ENCODE peak calls at places on chromosomes 7 and 10, in seven cellular contexts. M, X, B, D, Q, V and C are unnamed samples.

GRCh38 chr7:46651561-46652088 is 730.6 kb upstream of the IGFBP3 start:
- DNase-seq in Q (no peak), D (no peak), X (no peak), B (no peak), M (no peak), V (peak; percentile 74), C (no peak)

GRCh38 chr10:102624094-102624493 is 20.2 kb upstream of the TRIM8 start:
- DNase-seq in B (no peak), D (no peak), X (no peak), M (no peak), V (no peak), Q (no peak), C (no peak)

GRCh38 chr7:131327049-131327625 is 539 bp upstream of the MKLN1 start:
- DNase-seq in Q (peak; percentile 83), V (no peak), X (no peak), M (peak; percentile 91), B (no peak), D (peak; percentile 79), C (peak; percentile 57)

GRCh38 chr10:113369185-113369785 is 183.6 kb upstream of the HABP2 start:
- DNase-seq in V (no peak), Q (no peak), M (no peak), B (no peak), D (no peak), X (no peak), C (no peak)

GRCh38 chr10:27865221-27865635 is 119.6 kb upstream of the MKX start:
- DNase-seq in B (no peak), D (peak; percentile 23), V (no peak), M (no peak), X (no peak), Q (no peak), C (no peak)

GRCh38 chr10:22252801-22253577 is 35.2 kb upstream of the EBLN1 start:
- DNase-seq in D (no peak), V (peak; percentile 2), X (no peak), Q (peak; percentile 52), B (peak; percentile 32), M (peak; percentile 11), C (peak; percentile 51)

GRCh38 chr7:33862946-33863814 is 42.2 kb upstream of the BMPER start:
- DNase-seq in Q (no peak), X (no peak), B (no peak), M (no peak), V (no peak), D (no peak), C (no peak)

GRCh38 chr10:18157909-18158308 is 17.7 kb downstream of the CACNB2 start:
- DNase-seq in Q (no peak), V (no peak), B (no peak), X (no peak), M (no peak), D (peak; percentile 88), C (no peak)

GRCh38 chr10:31952066-31952465 is 23.4 kb upstream of the ARHGAP12 start:
- DNase-seq in M (no peak), Q (no peak), X (no peak), B (no peak), V (no peak), D (no peak), C (no peak)

GRCh38 chr7:130141858-130142653 is 63.1 kb downstream of the TMEM209 start:
- DNase-seq in B (no peak), Q (no peak), M (no peak), V (no peak), X (no peak), D (no peak), C (no peak)

DNA sequence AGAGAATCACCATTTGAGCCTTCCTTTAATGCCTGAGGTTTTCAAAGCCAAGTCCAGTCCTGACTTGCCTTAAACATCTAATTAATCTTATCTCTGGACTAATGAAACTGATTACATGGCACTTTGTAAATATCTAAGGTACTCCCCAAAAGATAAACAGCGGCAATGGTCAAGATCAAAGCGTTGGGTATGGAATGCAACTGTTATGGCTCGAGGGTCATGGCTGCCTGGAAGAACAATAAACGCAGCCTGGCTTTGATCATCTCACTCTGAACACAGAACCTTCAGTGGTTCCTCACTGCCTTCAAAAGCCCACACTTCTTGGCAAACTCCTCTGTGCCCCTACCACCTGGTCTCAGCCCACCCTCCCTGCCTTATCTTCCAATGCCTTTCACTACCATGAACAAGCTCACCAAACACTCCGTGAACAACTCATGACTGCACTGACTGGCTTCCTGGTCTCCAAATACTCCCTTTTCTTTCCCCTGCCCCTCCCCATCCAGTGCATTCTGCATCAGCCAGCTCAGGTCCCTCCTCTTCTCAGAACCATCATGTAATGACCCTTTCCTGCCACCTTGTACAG is 150.2 kb upstream of the NFE2L3 start:
- DNase-seq in M (no peak), B (no peak), X (no peak), V (no peak), Q (no peak), D (no peak), C (no peak)
- H2AK5ac ChIP-seq in M (no peak overlapping the region), B (no peak overlapping the region), X (no peak overlapping the region), V (no peak overlapping the region), Q (no peak overlapping the region), D (no peak overlapping the region), C (no peak overlapping the region)

DNA sequence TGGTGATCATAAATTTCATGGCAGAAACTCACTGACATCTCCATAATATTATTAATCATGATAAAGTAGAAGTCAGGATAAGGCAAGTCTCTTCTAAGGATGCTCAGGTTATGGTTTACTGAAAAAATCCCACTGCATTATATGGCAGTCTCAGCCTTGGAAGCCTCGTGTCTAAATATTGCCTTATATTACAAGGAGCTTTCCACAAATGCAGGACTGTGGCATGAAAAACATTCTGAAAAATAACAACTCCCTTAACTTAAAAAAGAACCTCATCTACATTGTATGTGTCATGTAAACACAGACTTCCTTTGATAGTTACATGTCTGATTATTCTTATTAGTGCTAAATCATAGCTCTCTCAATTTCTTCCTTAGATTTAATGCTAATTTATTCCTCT is 156.0 kb downstream of the KIF20B start:
- DNase-seq in V (no peak), B (no peak), M (peak; percentile 13), Q (no peak), D (peak; percentile 52), X (no peak), C (no peak)
- H2AK5ac ChIP-seq in V (no peak overlapping the region), B (no peak overlapping the region), M (no peak overlapping the region), Q (no peak overlapping the region), D (no peak overlapping the region), X (no peak overlapping the region), C (no peak overlapping the region)

GRCh38 chr10:96376483-96376882 is 17.7 kb upstream of the OPALIN start:
- DNase-seq in M (no peak), V (no peak), Q (no peak), X (no peak), D (no peak), B (no peak), C (no peak)

GRCh38 chr10:96377816-96378294 is 19.1 kb upstream of the OPALIN start:
- DNase-seq in Q (peak; percentile 23), M (no peak), B (no peak), X (no peak), D (no peak), V (no peak), C (no peak)

GRCh38 chr10:96374985-96375830 is 16.4 kb upstream of the OPALIN start:
- DNase-seq in M (peak; percentile 85), V (peak; percentile 98), B (peak; percentile 86), X (peak; percentile 80), Q (peak; percentile 93), D (peak; percentile 77), C (peak; percentile 92)

GRCh38 chr10:96374004-96374403 is 15.2 kb upstream of the OPALIN start:
- DNase-seq in B (no peak), Q (no peak), M (no peak), V (no peak), X (no peak), D (no peak), C (no peak)

GRCh38 chr10:96374639-96374984 is 15.8 kb upstream of the OPALIN start:
- DNase-seq in B (no peak), X (peak; percentile 13), D (no peak), V (no peak), M (no peak), Q (peak; percentile 60), C (peak; percentile 52)
- H2AK5ac ChIP-seq in B (no peak overlapping the region), X (no peak overlapping the region), D (no peak overlapping the region), V (no peak overlapping the region), M (no peak overlapping the region), Q (no peak overlapping the region), C (no peak overlapping the region)

DNA sequence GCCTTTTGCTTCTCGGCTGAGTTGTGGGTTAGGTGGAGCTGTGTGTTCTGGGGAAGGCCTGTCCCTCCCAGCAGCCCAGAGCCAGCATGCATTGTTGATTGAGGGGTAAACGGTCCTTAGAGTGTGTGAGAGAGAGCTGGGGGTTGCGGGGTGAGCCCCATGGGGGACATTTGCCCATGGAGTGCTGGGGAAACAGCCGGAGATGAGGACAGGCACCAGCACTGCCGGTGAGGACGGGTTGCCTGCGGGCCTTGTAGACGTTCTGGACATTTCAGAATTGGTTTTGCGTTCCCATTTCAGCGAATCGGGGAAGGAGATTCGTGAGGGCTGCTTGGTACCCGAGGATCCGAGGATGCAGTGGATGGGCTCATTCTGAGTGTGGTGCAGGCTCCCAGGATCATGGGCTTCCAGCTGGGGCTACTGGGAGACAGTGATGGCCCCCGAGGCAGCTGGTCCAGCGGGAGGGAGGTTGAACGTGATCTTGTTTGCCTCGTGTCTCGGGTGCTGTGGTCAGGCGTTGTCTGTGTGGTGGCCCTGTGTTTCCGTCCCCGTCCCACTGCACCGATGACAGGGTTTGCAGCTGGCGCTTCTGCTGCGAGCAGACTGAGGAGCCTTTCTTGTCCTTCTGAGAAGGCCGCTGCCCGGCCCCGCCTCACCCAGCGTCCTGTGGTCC is 113.9 kb downstream of the CYTH3 start:
- DNase-seq in X (no peak), Q (no peak), B (no peak), V (no peak), M (no peak), D (no peak), C (no peak)
- H2AK5ac ChIP-seq in X (no peak overlapping the region), Q (no peak overlapping the region), B (no peak overlapping the region), V (no peak overlapping the region), M (no peak overlapping the region), D (no peak overlapping the region), C (no peak overlapping the region)

GRCh38 chr10:69949770-69950169 is 102.9 kb upstream of the MACROH2A2 start:
- DNase-seq in Q (no peak), D (no peak), V (no peak), M (no peak), X (no peak), B (no peak), C (no peak)

GRCh38 chr10:69953851-69954250 is 98.8 kb upstream of the MACROH2A2 start:
- DNase-seq in Q (no peak), B (no peak), X (no peak), M (no peak), D (no peak), V (peak; percentile 33), C (no peak)

GRCh38 chr10:69952801-69953200 is 99.8 kb upstream of the MACROH2A2 start:
- DNase-seq in D (no peak), M (no peak), B (peak; percentile 66), V (no peak), Q (peak; percentile 69), X (peak; percentile 33), C (no peak)

GRCh38 chr10:69951658-69952057 is 101.0 kb upstream of the MACROH2A2 start:
- DNase-seq in M (no peak), V (no peak), B (no peak), Q (no peak), D (no peak), X (no peak), C (no peak)

GRCh38 chr10:69952069-69952800 is 100.4 kb upstream of the MACROH2A2 start:
- DNase-seq in X (no peak), V (no peak), D (no peak), M (no peak), B (no peak), Q (no peak), C (no peak)
- H2AK5ac ChIP-seq in X (peak overlapping the region; percentile 56), V (no peak overlapping the region), D (no peak overlapping the region), M (no peak overlapping the region), B (no peak overlapping the region), Q (no peak overlapping the region), C (no peak overlapping the region)